ENCODE peak calls at places on chromosome 11, in seven cellular contexts. One of them, this sample, is unnamed.

GRCh38 chr11:18347471-18348125 is 25.2 kb downstream of the GTF2H1 start:
- DNase-seq in left cardiac atrium: no peak
- DNase-seq in HEK293T: no peak
- DNase-seq in NCI-H2029: no peak
- DNase-seq in activated naive CD4-positive, alpha-beta T cell treated with Interleukin-2 at 50 U/mL for 16 hours: no peak
- DNase-seq in A549: no peak
- DNase-seq in GM20000: no peak
- DNase-seq in this sample: no peak

GRCh38 chr11:78715639-78716311 is 141.1 kb upstream of the NARS2 start:
- DNase-seq in left cardiac atrium: no peak
- DNase-seq in activated naive CD4-positive, alpha-beta T cell treated with Interleukin-2 at 50 U/mL for 16 hours: peak
- DNase-seq in GM20000: peak
- DNase-seq in NCI-H2029: peak
- DNase-seq in A549: peak
- DNase-seq in HEK293T: peak
- DNase-seq in this sample: peak

GRCh38 chr11:87081358-87081757 is 43.6 kb downstream of the TMEM135 start:
- DNase-seq in GM20000: peak
- DNase-seq in HEK293T: no peak
- DNase-seq in A549: no peak
- DNase-seq in activated naive CD4-positive, alpha-beta T cell treated with Interleukin-2 at 50 U/mL for 16 hours: no peak
- DNase-seq in NCI-H2029: no peak
- DNase-seq in left cardiac atrium: no peak
- DNase-seq in this sample: no peak

GRCh38 chr11:101860694-101861371 is 54.0 kb upstream of the CEP126 start:
- DNase-seq in HEK293T: peak
- DNase-seq in NCI-H2029: peak
- DNase-seq in left cardiac atrium: peak
- DNase-seq in GM20000: peak
- DNase-seq in A549: peak
- DNase-seq in activated naive CD4-positive, alpha-beta T cell treated with Interleukin-2 at 50 U/mL for 16 hours: peak
- DNase-seq in this sample: peak

GRCh38 chr11:66337103-66337899 is 1.1 kb upstream of the RIN1 start:
- DNase-seq in A549: no peak
- DNase-seq in GM20000: no peak
- DNase-seq in left cardiac atrium: no peak
- DNase-seq in NCI-H2029: no peak
- DNase-seq in HEK293T: no peak
- DNase-seq in activated naive CD4-positive, alpha-beta T cell treated with Interleukin-2 at 50 U/mL for 16 hours: no peak
- DNase-seq in this sample: no peak

GRCh38 chr11:56151376-56151775 is 8.7 kb downstream of the OR8K5 start:
- DNase-seq in GM20000: no peak
- DNase-seq in activated naive CD4-positive, alpha-beta T cell treated with Interleukin-2 at 50 U/mL for 16 hours: no peak
- DNase-seq in NCI-H2029: no peak
- DNase-seq in HEK293T: no peak
- DNase-seq in left cardiac atrium: no peak
- DNase-seq in A549: no peak
- DNase-seq in this sample: no peak

GRCh38 chr11:12211331-12212065 is 101.1 kb downstream of the MICAL2 start:
- DNase-seq in NCI-H2029: peak
- DNase-seq in left cardiac atrium: no peak
- DNase-seq in HEK293T: no peak
- DNase-seq in GM20000: peak
- DNase-seq in A549: no peak
- DNase-seq in activated naive CD4-positive, alpha-beta T cell treated with Interleukin-2 at 50 U/mL for 16 hours: no peak
- DNase-seq in this sample: no peak

GRCh38 chr11:7971846-7972245 is 6.6 kb upstream of the NLRP10 start:
- DNase-seq in left cardiac atrium: no peak
- DNase-seq in GM20000: no peak
- DNase-seq in activated naive CD4-positive, alpha-beta T cell treated with Interleukin-2 at 50 U/mL for 16 hours: no peak
- DNase-seq in HEK293T: no peak
- DNase-seq in NCI-H2029: no peak
- DNase-seq in A549: no peak
- DNase-seq in this sample: no peak

GRCh38 chr11:67082071-67082791 is 25.6 kb downstream of the RHOD start:
- DNase-seq in activated naive CD4-positive, alpha-beta T cell treated with Interleukin-2 at 50 U/mL for 16 hours: no peak
- DNase-seq in GM20000: no peak
- DNase-seq in NCI-H2029: no peak
- DNase-seq in left cardiac atrium: no peak
- DNase-seq in HEK293T: no peak
- DNase-seq in A549: no peak
- DNase-seq in this sample: peak

GRCh38 chr11:129314381-129314780 is 61.3 kb upstream of the BARX2 start:
- DNase-seq in left cardiac atrium: no peak
- DNase-seq in NCI-H2029: no peak
- DNase-seq in GM20000: no peak
- DNase-seq in A549: no peak
- DNase-seq in HEK293T: no peak
- DNase-seq in activated naive CD4-positive, alpha-beta T cell treated with Interleukin-2 at 50 U/mL for 16 hours: no peak
- DNase-seq in this sample: no peak

GRCh38 chr11:30967579-30967978 is 381.4 kb upstream of the MPPED2 start:
- DNase-seq in HEK293T: no peak
- DNase-seq in left cardiac atrium: no peak
- DNase-seq in activated naive CD4-positive, alpha-beta T cell treated with Interleukin-2 at 50 U/mL for 16 hours: no peak
- DNase-seq in A549: no peak
- DNase-seq in NCI-H2029: no peak
- DNase-seq in GM20000: no peak
- DNase-seq in this sample: no peak

GRCh38 chr11:73274722-73275380 is 2.7 kb downstream of the P2RY6 start:
- DNase-seq in HEK293T: no peak
- DNase-seq in A549: no peak
- DNase-seq in left cardiac atrium: peak
- DNase-seq in GM20000: no peak
- DNase-seq in NCI-H2029: no peak
- DNase-seq in activated naive CD4-positive, alpha-beta T cell treated with Interleukin-2 at 50 U/mL for 16 hours: no peak
- DNase-seq in this sample: no peak

GRCh38 chr11:124670732-124671131 is 2.8 kb downstream of the SIAE start:
- DNase-seq in activated naive CD4-positive, alpha-beta T cell treated with Interleukin-2 at 50 U/mL for 16 hours: peak
- DNase-seq in left cardiac atrium: no peak
- DNase-seq in HEK293T: no peak
- DNase-seq in NCI-H2029: no peak
- DNase-seq in A549: no peak
- DNase-seq in GM20000: peak
- DNase-seq in this sample: no peak

GRCh38 chr11:65378208-65378927 is 4.1 kb downstream of the SLC25A45 start:
- DNase-seq in NCI-H2029: no peak
- DNase-seq in GM20000: no peak
- DNase-seq in activated naive CD4-positive, alpha-beta T cell treated with Interleukin-2 at 50 U/mL for 16 hours: no peak
- DNase-seq in left cardiac atrium: no peak
- DNase-seq in A549: peak
- DNase-seq in HEK293T: no peak
- DNase-seq in this sample: no peak

GRCh38 chr11:69643646-69644045 is 2.7 kb downstream of the CCND1 start:
- DNase-seq in activated naive CD4-positive, alpha-beta T cell treated with Interleukin-2 at 50 U/mL for 16 hours: no peak
- DNase-seq in NCI-H2029: no peak
- DNase-seq in GM20000: no peak
- DNase-seq in left cardiac atrium: no peak
- DNase-seq in HEK293T: no peak
- DNase-seq in A549: no peak
- DNase-seq in this sample: no peak

GRCh38 chr11:47917643-47918369 is 62.6 kb upstream of the PTPRJ start:
- DNase-seq in GM20000: no peak
- DNase-seq in A549: peak
- DNase-seq in left cardiac atrium: peak
- DNase-seq in activated naive CD4-positive, alpha-beta T cell treated with Interleukin-2 at 50 U/mL for 16 hours: no peak
- DNase-seq in NCI-H2029: peak
- DNase-seq in HEK293T: no peak
- DNase-seq in this sample: peak

GRCh38 chr11:534592-535518 is 521 bp downstream of the HRAS start:
- DNase-seq in NCI-H2029: no peak
- DNase-seq in GM20000: peak
- DNase-seq in HEK293T: peak
- DNase-seq in A549: no peak
- DNase-seq in activated naive CD4-positive, alpha-beta T cell treated with Interleukin-2 at 50 U/mL for 16 hours: peak
- DNase-seq in left cardiac atrium: peak
- DNase-seq in this sample: peak

GRCh38 chr11:47233989-47234668 is 14.5 kb downstream of the ACP2 start:
- DNase-seq in A549: peak
- DNase-seq in GM20000: no peak
- DNase-seq in activated naive CD4-positive, alpha-beta T cell treated with Interleukin-2 at 50 U/mL for 16 hours: no peak
- DNase-seq in NCI-H2029: peak
- DNase-seq in HEK293T: no peak
- DNase-seq in left cardiac atrium: no peak
- DNase-seq in this sample: no peak

This sample was measured in Calu3.